ENCODE peak calls at places on chromosomes 6 and 20, in ten cellular contexts. I is ovary, B is HCT116, P is neural progenitor cell, J is tibial artery, L is endothelial cell of umbilical vein, R is left ventricle myocardium inferior, Z is hepatocyte, M is MM.1S, S is SJCRH30. Q is an unnamed sample.
A peak's percentile ranks its signal among the peaks of the same experiment; 100 is the strongest.

GRCh38 chr20:46939031-46939430 is 44.4 kb downstream of the EYA2 start:
- DNase-seq in I (no peak), B (peak; percentile 55), P (peak; percentile 36), J (no peak), L (peak; percentile 1), R (no peak), Z (no peak), M (no peak), S (peak; percentile 72), Q (no peak)

GRCh38 chr20:61949714-61950630 is 115.7 kb downstream of the TAF4 start:
- DNase-seq in I (no peak), B (no peak), P (no peak), J (no peak), L (no peak), R (peak; percentile 4), Z (no peak), M (no peak), S (no peak), Q (peak; percentile 22)

GRCh38 chr6:129314575-129314974 is 395.4 kb downstream of the ARHGAP18 start:
- DNase-seq in I (no peak), B (no peak), P (no peak), J (no peak), L (no peak), R (peak; percentile 38), Z (no peak), M (no peak), S (no peak), Q (no peak)

GRCh38 chr6:74534485-74535211 is 671.2 kb downstream of the COL12A1 start:
- DNase-seq in I (no peak), B (peak; percentile 19), P (no peak), J (no peak), L (peak; percentile 84), R (no peak), Z (peak; percentile 60), M (no peak), S (peak; percentile 71), Q (no peak)

GRCh38 chr20:64109390-64109747 is 2.0 kb upstream of the NPBWR2 start:
- DNase-seq in I (no peak), B (no peak), P (no peak), J (no peak), L (no peak), R (peak; percentile 7), Z (no peak), M (no peak), S (no peak), Q (peak; percentile 18)

GRCh38 chr6:98847767-98848538 is 13.6 kb downstream of the POU3F2 start:
- DNase-seq in I (no peak), B (no peak), P (peak; percentile 61), J (no peak), L (no peak), R (no peak), Z (peak; percentile 40), M (no peak), S (no peak), Q (no peak)

GRCh38 chr6:158253248-158253647 is 59.0 kb upstream of the TULP4 start:
- DNase-seq in I (no peak), B (no peak), P (no peak), J (no peak), L (no peak), R (no peak), Z (no peak), M (no peak), S (no peak), Q (no peak)

GRCh38 chr20:46828471-46828870 is 66.2 kb upstream of the EYA2 start:
- DNase-seq in I (no peak), B (no peak), P (no peak), J (no peak), L (no peak), R (no peak), Z (no peak), M (no peak), S (no peak), Q (no peak)

GRCh38 chr6:41552723-41553122 is 6.5 kb downstream of the FOXP4 start:
- DNase-seq in I (no peak), B (no peak), P (no peak), J (no peak), L (no peak), R (no peak), Z (no peak), M (no peak), S (no peak), Q (no peak)

GRCh38 chr6:41551086-41551702 is 5.0 kb downstream of the FOXP4 start:
- DNase-seq in I (no peak), B (no peak), P (no peak), J (no peak), L (no peak), R (no peak), Z (no peak), M (no peak), S (no peak), Q (no peak)

GRCh38 chr6:41555326-41556300 is 9.4 kb downstream of the FOXP4 start:
- DNase-seq in I (no peak), B (no peak), P (no peak), J (no peak), L (no peak), R (no peak), Z (no peak), M (no peak), S (no peak), Q (no peak)

GRCh38 chr6:41551857-41552256 is 5.7 kb downstream of the FOXP4 start:
- DNase-seq in I (no peak), B (no peak), P (no peak), J (no peak), L (no peak), R (no peak), Z (no peak), M (no peak), S (no peak), Q (no peak)

DNA sequence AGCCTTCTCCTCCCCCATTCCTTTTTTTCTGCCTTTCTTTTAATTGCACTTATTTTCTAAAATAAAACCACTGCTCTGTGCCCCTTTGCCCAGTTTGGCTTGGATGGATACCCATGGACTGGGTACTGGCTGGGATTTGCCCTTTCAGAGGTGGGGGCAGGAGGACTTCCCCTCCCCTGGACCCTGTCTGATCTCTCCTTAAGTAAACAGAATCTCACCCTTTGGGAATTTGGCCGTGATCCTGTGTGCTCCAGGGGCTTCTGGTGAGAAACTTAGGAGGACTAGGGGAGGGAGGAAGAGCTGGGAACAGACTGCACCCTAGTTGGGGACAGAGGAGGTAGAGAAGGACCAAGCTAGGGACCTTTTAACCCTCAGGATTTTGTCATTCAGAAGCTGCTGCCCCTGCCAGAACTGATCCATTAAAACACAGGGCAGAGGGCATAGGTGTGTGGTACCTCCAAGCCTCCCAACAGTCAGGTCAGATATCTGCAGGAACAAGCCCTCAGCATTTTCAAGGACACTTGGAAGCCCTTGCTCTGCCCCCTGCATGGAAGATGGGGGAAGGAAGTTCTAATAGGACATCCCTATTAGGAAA is 7.3 kb downstream of the FOXP4 start:
- DNase-seq in I (no peak), B (no peak), P (no peak), J (no peak), L (no peak), R (no peak), Z (no peak), M (no peak), S (no peak), Q (no peak)
- H3K4me1 ChIP-seq in I (no peaks in the 10 kb centered on the region), B (no peaks in the 10 kb centered on the region), P (peaks cover 54% of the 10 kb centered on the region), J (peaks cover 64% of the 10 kb centered on the region), L (no peaks in the 10 kb centered on the region), R (peaks cover 42% of the 10 kb centered on the region), Z (peaks cover 36% of the 10 kb centered on the region), M (no peaks in the 10 kb centered on the region), S (no peaks in the 10 kb centered on the region), Q (peaks cover 25% of the 10 kb centered on the region)

DNA sequence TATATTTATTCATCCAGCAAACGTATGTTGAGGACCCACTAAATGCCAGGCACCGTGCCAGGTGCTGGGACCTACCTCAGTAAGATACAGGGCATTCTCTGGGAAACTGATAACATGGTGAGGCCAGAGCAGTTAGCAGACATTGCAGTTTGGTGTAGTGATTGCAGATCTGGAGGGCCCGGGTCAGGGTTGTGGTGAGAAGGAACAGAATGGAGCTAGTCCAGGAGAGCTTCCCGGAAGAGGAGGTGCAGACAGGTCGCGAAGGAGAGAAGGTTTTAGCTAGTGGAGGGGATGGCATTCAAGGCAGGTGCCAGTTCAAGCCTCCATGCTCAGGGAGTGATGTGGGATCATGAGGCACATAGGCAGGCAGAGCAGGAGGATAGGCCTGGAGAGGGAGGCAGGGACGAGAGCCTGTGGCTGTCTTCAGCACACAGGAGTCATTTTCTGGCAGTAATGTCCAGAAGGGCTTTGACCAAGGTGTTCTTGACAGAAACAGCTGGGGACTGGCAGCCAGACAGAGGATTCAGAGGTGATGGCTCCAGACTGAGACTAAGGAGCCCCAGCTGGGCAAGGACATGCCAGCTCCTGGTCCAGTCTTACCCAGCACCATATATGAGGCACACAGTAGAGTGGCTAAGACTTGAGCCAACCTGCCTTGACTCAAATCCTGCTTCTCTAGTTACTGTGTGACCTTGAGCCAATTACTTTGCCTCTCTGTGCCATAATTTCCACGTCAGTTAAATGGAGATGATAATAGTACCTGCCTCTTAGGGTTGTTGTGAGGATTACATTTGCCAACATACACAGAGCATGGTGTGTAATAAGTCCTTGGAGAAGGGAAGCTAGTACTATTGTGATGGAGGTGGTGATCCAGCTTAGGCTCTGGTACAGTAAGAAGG is 48.3 kb upstream of the FANCE start:
- DNase-seq in I (no peak), B (no peak), P (no peak), J (no peak), L (no peak), R (no peak), Z (no peak), M (no peak), S (no peak), Q (no peak)
- H3K9me3 ChIP-seq in I (no peaks in the 10 kb centered on the region), B (no peaks in the 10 kb centered on the region), P (no peaks in the 10 kb centered on the region), J (no peaks in the 10 kb centered on the region), L (no peaks in the 10 kb centered on the region), R (no peaks in the 10 kb centered on the region), Z (no peaks in the 10 kb centered on the region), M (no peaks in the 10 kb centered on the region), S (no peaks in the 10 kb centered on the region), Q (no peaks in the 10 kb centered on the region)

DNA sequence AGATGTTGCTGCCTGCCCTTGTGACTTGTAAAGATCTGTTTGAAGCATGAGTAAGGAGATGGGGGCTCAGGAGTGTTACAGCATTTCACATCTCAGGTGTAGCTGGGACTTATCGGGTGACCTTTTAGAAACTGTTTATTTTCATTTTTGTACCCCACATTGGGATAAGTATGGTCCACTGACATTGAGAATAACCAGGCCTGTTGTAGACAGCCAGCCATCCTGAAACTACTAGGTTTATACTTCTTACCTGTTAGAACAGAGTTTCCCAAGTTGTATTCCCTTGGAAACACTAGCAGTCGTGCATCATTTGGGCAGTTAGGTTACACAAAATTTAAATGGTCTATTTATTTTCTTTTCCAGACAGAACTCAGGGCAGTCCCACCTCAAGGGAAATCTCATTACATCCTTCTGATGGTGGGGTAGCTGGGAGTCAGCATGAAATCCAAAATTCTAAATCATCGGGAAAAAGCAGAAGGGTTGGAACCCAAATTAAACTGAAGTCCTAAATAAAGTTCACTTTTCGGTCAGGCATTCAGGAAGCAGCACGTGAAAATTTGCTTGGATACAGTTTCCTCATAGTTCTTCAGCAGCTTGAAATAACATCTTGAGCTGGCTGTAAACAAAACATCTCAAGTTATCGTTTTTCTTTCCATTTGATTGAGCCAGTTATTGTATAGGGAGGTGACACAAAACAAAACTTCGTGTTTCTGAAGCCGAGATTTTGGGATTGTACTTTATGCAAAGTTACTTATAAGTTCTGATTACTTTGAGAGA is 30.5 kb downstream of the FOXO3 start:
- DNase-seq in I (no peak), B (no peak), P (no peak), J (no peak), L (no peak), R (no peak), Z (no peak), M (no peak), S (no peak), Q (no peak)
- H3K4me1 ChIP-seq in I (peaks cover 48% of the 10 kb centered on the region), B (peaks cover 47% of the 10 kb centered on the region), P (peaks cover 34% of the 10 kb centered on the region), J (peaks cover 96% of the 10 kb centered on the region), L (peaks cover 54% of the 10 kb centered on the region), R (peaks cover 100% of the 10 kb centered on the region), Z (peaks cover 80% of the 10 kb centered on the region), M (peaks cover 77% of the 10 kb centered on the region), S (peaks cover 66% of the 10 kb centered on the region), Q (peaks cover 100% of the 10 kb centered on the region)

DNA sequence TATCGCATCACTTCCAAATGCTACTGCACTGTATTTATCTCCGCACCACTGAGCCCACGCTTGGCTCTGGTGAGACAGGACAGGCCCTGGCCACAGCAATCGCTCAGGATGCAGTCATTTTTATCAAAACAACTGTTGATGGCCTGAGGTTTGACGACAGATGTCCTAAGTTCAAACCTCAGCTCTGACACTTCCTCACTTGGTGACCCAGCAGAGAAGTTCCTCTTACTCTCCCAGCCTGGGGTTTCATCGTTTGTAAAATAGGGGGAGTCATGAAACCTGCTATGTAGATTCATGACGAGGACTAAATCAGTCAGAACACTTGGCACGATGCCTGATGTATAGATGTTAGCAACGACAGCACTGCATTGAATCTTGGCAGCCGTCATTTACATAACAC is 188.0 kb downstream of the TTLL2 start:
- DNase-seq in I (no peak), B (no peak), P (no peak), J (no peak), L (no peak), R (no peak), Z (no peak), M (no peak), S (no peak), Q (no peak)
- H3K9me3 ChIP-seq in I (no peaks in the 10 kb centered on the region), B (no peaks in the 10 kb centered on the region), P (no peaks in the 10 kb centered on the region), J (no peaks in the 10 kb centered on the region), L (no peaks in the 10 kb centered on the region), R (no peaks in the 10 kb centered on the region), Z (no peaks in the 10 kb centered on the region), M (no peaks in the 10 kb centered on the region), S (peaks cover 4% of the 10 kb centered on the region), Q (no peaks in the 10 kb centered on the region)

Q was measured in heart left ventricle.